ENCODE peak calls at places on chromosomes 5 and 9, in ten cellular contexts. U is psoas muscle; S is GM04503; I is left lung; P is stimulated activated CD4-positive, alpha-beta T cell treated with anti-CD3 and anti-CD28 coated beads, Interleukin-4, amount 100 ng/mL, for 4 hours; C is HuH-7; O is thyroid gland; R is M059J; D is NCI-H1436 treated with DMSO at 0.1 percent for 48 hours; F is DMS53. H is an unnamed sample.

GRCh38 chr5:1194378-1194777 is 7.0 kb upstream of the SLC6A19 start:
- DNase-seq in U (no peak), S (no peak), I (no peak), P (no peak), C (no peak), O (no peak), R (no peak), D (no peak), F (no peak), H (no peak)

GRCh38 chr9:13128266-13128825 is 151.1 kb downstream of the MPDZ start:
- DNase-seq in U (no peak), S (no peak), I (no peak), P (no peak), C (no peak), O (no peak), R (no peak), D (no peak), F (no peak), H (no peak)

GRCh38 chr5:68456756-68457217 is 241.2 kb downstream of the PIK3R1 start:
- DNase-seq in U (no peak), S (peak), I (no peak), P (no peak), C (no peak), O (peak), R (peak), D (no peak), F (peak), H (peak)

GRCh38 chr9:136754059-136754572 is 3.9 kb downstream of the LCN8 start:
- DNase-seq in U (no peak), S (no peak), I (no peak), P (no peak), C (no peak), O (no peak), R (no peak), D (no peak), F (peak), H (no peak)

GRCh38 chr9:86141843-86142242 is 42.5 kb upstream of the GOLM1 start:
- DNase-seq in U (no peak), S (no peak), I (no peak), P (no peak), C (peak), O (no peak), R (peak), D (no peak), F (no peak), H (no peak)

GRCh38 chr9:122337561-122337939 is 33.3 kb upstream of the PTGS1 start:
- DNase-seq in U (no peak), S (no peak), I (no peak), P (no peak), C (no peak), O (no peak), R (no peak), D (no peak), F (no peak), H (no peak)

GRCh38 chr5:176656467-176656990 is 9.2 kb downstream of the TSPAN17 start:
- DNase-seq in U (no peak), S (no peak), I (peak), P (no peak), C (no peak), O (no peak), R (no peak), D (no peak), F (no peak), H (no peak)

GRCh38 chr9:124820606-124821246 is 32.5 kb upstream of the WDR38 start:
- DNase-seq in U (no peak), S (no peak), I (peak), P (no peak), C (no peak), O (no peak), R (no peak), D (no peak), F (no peak), H (no peak)

GRCh38 chr9:72554221-72554641 is 32.8 kb downstream of the TMC1 start:
- DNase-seq in U (no peak), S (peak), I (no peak), P (no peak), C (no peak), O (peak), R (peak), D (no peak), F (no peak), H (peak)

GRCh38 chr5:96455789-96456188 is 22.7 kb upstream of the PCSK1 start:
- DNase-seq in U (no peak), S (no peak), I (no peak), P (no peak), C (no peak), O (no peak), R (no peak), D (no peak), F (peak), H (no peak)

GRCh38 chr5:139371482-139372435 is 11.3 kb downstream of the SLC23A1 start:
- DNase-seq in U (no peak), S (no peak), I (no peak), P (no peak), C (no peak), O (no peak), R (peak), D (no peak), F (no peak), H (no peak)

GRCh38 chr5:177968661-177969211 is 27.3 kb downstream of the PROP1 start:
- DNase-seq in U (no peak), S (no peak), I (no peak), P (no peak), C (no peak), O (no peak), R (no peak), D (no peak), F (no peak), H (no peak)

GRCh38 chr9:33651125-33651524 is 127.1 kb downstream of the ANKRD18B start:
- DNase-seq in U (no peak), S (no peak), I (no peak), P (no peak), C (no peak), O (no peak), R (no peak), D (no peak), F (no peak), H (no peak)

GRCh38 chr9:5511476-5511875 is 1.1 kb downstream of the PDCD1LG2 start:
- DNase-seq in U (no peak), S (no peak), I (no peak), P (no peak), C (no peak), O (no peak), R (peak), D (no peak), F (no peak), H (no peak)

GRCh38 chr5:78823196-78823595 is 161.9 kb downstream of the ARSB start:
- DNase-seq in U (no peak), S (no peak), I (no peak), P (no peak), C (no peak), O (no peak), R (no peak), D (no peak), F (no peak), H (no peak)